ENCODE peak calls at places on chromosomes 11 and 22, in seven cellular contexts. K is thoracic aorta; M is upper lobe of right lung; Q is esophagus squamous epithelium; E is neural progenitor cell; C is CD4-positive, alpha-beta T cell; F is pancreas. Z is an unnamed sample.

GRCh38 chr22:20750461-20751184 is 23.3 kb upstream of the SERPIND1 start:
- DNase-seq in K (peak), M (peak), Q (no peak), E (no peak), C (no peak), F (peak), Z (no peak)

GRCh38 chr22:20010307-20011122 is 6.1 kb downstream of the ARVCF start:
- DNase-seq in K (no peak), M (no peak), Q (no peak), E (no peak), C (no peak), F (peak), Z (no peak)

GRCh38 chr11:102911758-102912481 is 37.1 kb upstream of the MMP12 start:
- DNase-seq in K (no peak), M (no peak), Q (no peak), E (peak), C (no peak), F (no peak), Z (no peak)

GRCh38 chr22:23240639-23241389 is 60.5 kb downstream of the BCR start:
- DNase-seq in K (no peak), M (no peak), Q (no peak), E (peak), C (no peak), F (peak), Z (no peak)

GRCh38 chr11:87437844-87438223 is 400.1 kb downstream of the TMEM135 start:
- DNase-seq in K (no peak), M (no peak), Q (no peak), E (no peak), C (no peak), F (no peak), Z (no peak)

GRCh38 chr11:17328856-17329490 is 22.6 kb upstream of the NCR3LG1 start:
- DNase-seq in K (no peak), M (no peak), Q (no peak), E (peak), C (no peak), F (peak), Z (no peak)

GRCh38 chr11:2185324-2186085 is 13.9 kb upstream of the TH start:
- DNase-seq in K (no peak), M (no peak), Q (no peak), E (no peak), C (no peak), F (no peak), Z (no peak)

GRCh38 chr22:49871482-49871881 is 17.8 kb downstream of the ZBED4 start:
- DNase-seq in K (no peak), M (no peak), Q (no peak), E (no peak), C (no peak), F (no peak), Z (no peak)

GRCh38 chr11:112024178-112024777 is 930 bp upstream of the DLAT start:
- DNase-seq in K (no peak), M (no peak), Q (no peak), E (peak), C (no peak), F (no peak), Z (no peak)

GRCh38 chr11:30478923-30479322 is 107.2 kb downstream of the MPPED2 start:
- DNase-seq in K (no peak), M (no peak), Q (no peak), E (peak), C (no peak), F (no peak), Z (no peak)

GRCh38 chr22:27226666-27227065 is 569.3 kb downstream of the MIAT start:
- DNase-seq in K (no peak), M (no peak), Q (no peak), E (no peak), C (no peak), F (no peak), Z (no peak)

GRCh38 chr22:31604746-31605705 is 57.0 kb downstream of the PISD start:
- DNase-seq in K (no peak), M (no peak), Q (no peak), E (no peak), C (no peak), F (no peak), Z (no peak)

GRCh38 chr11:134244593-134244992 is 8.6 kb downstream of the THYN1 start:
- DNase-seq in K (no peak), M (no peak), Q (no peak), E (peak), C (no peak), F (no peak), Z (no peak)

GRCh38 chr11:87176044-87176443 is 138.3 kb downstream of the TMEM135 start:
- DNase-seq in K (no peak), M (no peak), Q (no peak), E (no peak), C (no peak), F (no peak), Z (no peak)

GRCh38 chr11:6615046-6615445 is 3.0 kb upstream of the TAF10 start:
- DNase-seq in K (no peak), M (no peak), Q (no peak), E (no peak), C (no peak), F (no peak), Z (no peak)

GRCh38 chr11:83392556-83392955 is 106.4 kb upstream of the CCDC90B start:
- DNase-seq in K (no peak), M (no peak), Q (no peak), E (no peak), C (no peak), F (no peak), Z (no peak)

GRCh38 chr11:12007230-12007593 is 1.2 kb downstream of the DKK3 start:
- DNase-seq in K (no peak), M (no peak), Q (no peak), E (peak), C (no peak), F (no peak), Z (no peak)

GRCh38 chr11:2681408-2682145 is 18.2 kb downstream of the KCNQ1OT1 start:
- DNase-seq in K (no peak), M (no peak), Q (no peak), E (no peak), C (no peak), F (no peak), Z (no peak)

GRCh38 chr11:135027461-135027860 is 615.4 kb upstream of the B3GAT1 start:
- DNase-seq in K (no peak), M (no peak), Q (no peak), E (peak), C (no peak), F (peak), Z (no peak)

GRCh38 chr11:837189-837989 is 4.6 kb downstream of the CD151 start:
- DNase-seq in K (no peak), M (no peak), Q (no peak), E (no peak), C (no peak), F (peak), Z (no peak)

GRCh38 chr11:111851636-111852035 is 19.7 kb downstream of the ALG9 start:
- DNase-seq in K (no peak), M (no peak), Q (no peak), E (peak), C (no peak), F (no peak), Z (no peak)

GRCh38 chr11:44066732-44067131 is 662 bp downstream of the ACCS start:
- DNase-seq in K (no peak), M (no peak), Q (no peak), E (no peak), C (no peak), F (peak), Z (peak)

DNA sequence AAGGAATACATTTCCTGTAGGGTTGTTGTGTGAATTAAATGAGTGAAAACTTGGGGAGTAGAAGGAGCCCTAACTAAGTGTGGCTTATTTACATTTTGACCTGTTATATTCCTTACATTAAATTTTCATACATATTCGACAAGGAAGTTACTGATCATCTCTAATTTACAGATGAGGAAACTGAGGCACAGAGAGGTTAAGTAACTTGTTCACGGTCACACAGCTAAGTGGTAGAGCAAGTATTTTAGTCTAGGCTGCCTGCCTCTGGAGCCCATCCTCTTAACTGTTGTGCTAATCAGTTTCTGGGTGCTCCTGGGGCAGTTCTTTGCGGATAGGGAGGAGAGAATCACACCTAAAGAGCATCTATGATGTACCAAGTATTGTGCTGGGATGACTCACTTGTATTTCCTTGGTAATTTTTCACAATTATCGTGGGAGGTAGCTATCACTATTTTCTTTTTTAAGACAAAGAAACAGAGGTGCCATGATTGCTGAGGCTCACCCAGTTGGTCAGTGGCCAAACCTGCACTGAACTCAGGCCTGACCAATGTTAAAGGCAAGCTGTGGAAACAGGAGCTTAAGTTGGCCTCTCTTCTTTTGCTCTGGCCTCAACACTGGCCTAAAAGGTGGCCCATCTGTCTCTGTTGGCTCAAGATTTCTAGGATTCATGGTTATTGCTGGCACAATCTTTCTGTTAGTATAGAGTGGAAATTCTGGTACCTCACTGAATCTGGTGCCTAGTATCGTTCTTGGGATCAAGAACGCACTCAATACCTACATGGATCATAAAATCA is 2.9 kb upstream of the ELF5 start:
- DNase-seq in K (no peak), M (no peak), Q (no peak), E (no peak), C (no peak), F (no peak), Z (no peak)
- H3K27ac ChIP-seq in K (no peak), M (no peak), Q (no peak), E (no peak), C (no peak), F (no peak), Z (no peak)

GRCh38 chr11:110711776-110712642 is at the start of gene ARHGAP20:
- DNase-seq in K (peak), M (peak), Q (no peak), E (peak), C (no peak), F (peak), Z (no peak)

GRCh38 chr11:110712643-110713468 is 619 bp upstream of the ARHGAP20 start:
- DNase-seq in K (no peak), M (peak), Q (no peak), E (peak), C (no peak), F (no peak), Z (no peak)

GRCh38 chr11:110713469-110713776 is 1.2 kb upstream of the ARHGAP20 start:
- DNase-seq in K (no peak), M (peak), Q (no peak), E (no peak), C (no peak), F (no peak), Z (no peak)

GRCh38 chr11:110710520-110711381 is 1.5 kb downstream of the ARHGAP20 start:
- DNase-seq in K (no peak), M (peak), Q (no peak), E (peak), C (no peak), F (peak), Z (no peak)

GRCh38 chr11:110711448-110711775 is 825 bp downstream of the ARHGAP20 start:
- DNase-seq in K (no peak), M (no peak), Q (no peak), E (no peak), C (no peak), F (no peak), Z (no peak)
- H3K27ac ChIP-seq in K (peak), M (peak), Q (peak), E (no peak), C (no peak), F (no peak), Z (peak)

DNA sequence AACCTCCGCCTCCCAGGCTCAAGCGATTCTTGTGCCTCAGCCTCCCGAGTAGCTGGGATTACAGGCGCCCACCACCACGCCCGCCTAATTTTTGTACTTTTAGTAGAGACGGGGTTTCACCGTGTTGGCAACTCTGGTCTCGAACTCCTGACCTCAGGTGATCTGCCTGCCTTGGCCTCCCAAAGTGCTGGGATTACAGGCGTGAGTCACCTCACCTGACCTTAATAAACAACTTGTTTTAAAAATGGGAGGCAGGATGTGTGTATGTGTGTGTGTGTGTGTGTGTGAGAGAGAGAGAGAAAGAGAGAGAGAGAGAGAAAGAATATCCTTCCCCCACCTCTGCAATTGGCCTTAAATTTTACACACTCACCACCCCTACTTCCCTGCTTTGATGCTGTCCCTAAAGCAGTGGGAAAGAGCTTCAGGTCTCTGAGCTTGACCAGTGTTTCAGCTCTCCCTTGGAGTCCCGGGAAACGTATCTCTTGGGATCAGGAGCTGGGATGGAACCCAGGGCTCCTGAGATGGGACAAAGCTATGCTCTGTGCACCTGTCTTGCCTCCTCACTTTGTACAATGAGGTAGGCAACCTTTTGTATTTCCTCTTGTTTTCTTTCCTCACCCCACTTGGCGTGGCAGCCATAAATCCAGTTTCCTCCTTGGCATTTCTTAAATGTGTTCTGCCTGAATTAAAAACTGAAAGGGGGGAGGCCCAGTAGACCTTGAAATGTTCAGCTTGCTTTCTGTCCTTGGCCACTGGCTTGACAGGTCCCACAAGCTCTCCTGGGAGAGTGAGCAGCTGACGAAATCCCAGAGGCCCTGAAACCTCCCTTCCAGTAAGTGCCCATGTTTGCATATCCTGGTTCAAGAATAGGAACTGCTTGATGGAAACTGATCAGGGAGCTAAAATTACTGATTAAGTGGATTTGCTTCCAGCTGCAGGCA is 17.8 kb upstream of the XBP1 start:
- DNase-seq in K (no peak), M (peak), Q (no peak), E (no peak), C (no peak), F (peak), Z (no peak)
- H3K27ac ChIP-seq in K (peak), M (peak), Q (peak), E (peak), C (no peak), F (peak), Z (peak)

DNA sequence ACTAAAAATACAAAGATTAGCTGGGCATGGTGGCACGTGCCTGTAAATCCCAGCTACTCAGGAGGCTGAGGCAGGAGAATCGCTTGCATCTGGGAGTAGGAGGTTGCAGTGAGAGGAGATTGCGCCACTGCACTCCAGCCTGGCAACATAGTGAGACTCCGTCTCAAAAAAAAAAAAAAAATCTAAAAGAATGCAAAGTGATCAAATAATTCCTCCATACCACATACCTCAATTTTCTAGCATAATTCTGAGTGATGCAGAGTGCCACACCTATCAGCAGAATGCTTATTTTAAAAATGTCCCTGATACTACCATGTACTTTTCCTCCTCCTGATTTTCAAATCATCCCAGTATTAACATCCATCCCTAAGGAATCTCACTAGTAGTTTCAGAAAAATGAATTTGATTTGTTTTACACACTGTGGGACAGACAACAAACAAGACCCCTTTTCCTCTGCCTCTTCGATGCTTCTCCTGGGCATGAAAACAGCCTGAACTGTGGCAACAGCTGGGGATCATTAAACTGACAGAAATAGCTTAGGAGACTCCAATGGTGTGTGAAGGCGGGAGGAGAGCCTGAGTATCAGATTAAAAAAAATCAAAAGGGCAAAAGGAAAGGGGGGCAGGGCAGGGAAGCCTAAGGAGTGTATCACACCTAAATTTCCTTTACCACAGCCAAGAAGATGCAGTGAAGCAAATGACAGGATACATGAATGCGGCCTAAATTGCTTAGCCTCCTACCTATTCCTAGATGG is 114.7 kb downstream of the SGSM3 start:
- DNase-seq in K (no peak), M (no peak), Q (no peak), E (no peak), C (no peak), F (no peak), Z (no peak)
- H3K27ac ChIP-seq in K (no peak), M (no peak), Q (peak), E (no peak), C (no peak), F (no peak), Z (no peak)

GRCh38 chr11:67397986-67398660 is 3.5 kb downstream of the PPP1CA start:
- DNase-seq in K (no peak), M (no peak), Q (no peak), E (no peak), C (no peak), F (no peak), Z (no peak)

GRCh38 chr11:67398661-67399563 is 2.7 kb downstream of the PPP1CA start:
- DNase-seq in K (no peak), M (no peak), Q (no peak), E (no peak), C (no peak), F (no peak), Z (no peak)

GRCh38 chr11:67400942-67401494 is 640 bp downstream of the PPP1CA start:
- DNase-seq in K (no peak), M (no peak), Q (no peak), E (no peak), C (no peak), F (no peak), Z (no peak)

GRCh38 chr11:67401495-67402191 is at the start of gene PPP1CA:
- DNase-seq in K (peak), M (peak), Q (peak), E (peak), C (peak), F (peak), Z (no peak)

DNA sequence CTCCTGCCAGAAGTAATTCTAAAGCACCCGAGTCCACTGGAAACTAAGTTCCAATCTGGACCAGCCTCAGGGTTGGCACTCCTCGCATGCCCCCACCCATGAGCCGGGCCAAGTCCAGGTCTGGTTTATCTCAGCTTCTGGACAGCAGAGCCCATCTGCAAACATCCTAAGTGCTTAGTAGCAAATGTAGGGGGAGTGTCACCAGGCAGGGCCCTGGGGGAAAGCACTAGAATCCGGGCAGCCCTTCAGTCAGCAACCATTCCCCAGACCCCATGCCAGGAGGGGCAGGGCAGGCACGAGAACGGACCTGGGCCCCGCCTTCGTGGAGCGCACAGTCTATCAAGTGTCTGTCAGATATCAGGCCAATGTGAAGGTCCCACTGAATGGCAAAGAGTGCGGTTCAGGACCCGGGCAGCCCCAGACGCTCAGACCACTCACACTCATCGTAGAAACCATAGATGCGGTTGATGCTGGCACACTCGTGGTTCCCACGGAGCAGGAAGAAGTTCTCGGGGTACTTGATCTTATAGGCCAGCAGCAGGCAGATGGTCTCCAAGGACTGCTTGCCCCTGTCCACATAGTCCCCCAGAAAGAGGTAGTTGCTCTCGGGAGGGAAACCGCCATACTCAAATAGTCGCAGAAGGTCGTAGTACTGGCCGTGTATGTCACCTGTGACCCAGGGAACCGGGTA is 1.3 kb downstream of the PPP1CA start:
- DNase-seq in K (no peak), M (no peak), Q (no peak), E (no peak), C (no peak), F (no peak), Z (no peak)
- H3K27ac ChIP-seq in K (peak), M (peak), Q (peak), E (no peak), C (peak), F (no peak), Z (peak)

DNA sequence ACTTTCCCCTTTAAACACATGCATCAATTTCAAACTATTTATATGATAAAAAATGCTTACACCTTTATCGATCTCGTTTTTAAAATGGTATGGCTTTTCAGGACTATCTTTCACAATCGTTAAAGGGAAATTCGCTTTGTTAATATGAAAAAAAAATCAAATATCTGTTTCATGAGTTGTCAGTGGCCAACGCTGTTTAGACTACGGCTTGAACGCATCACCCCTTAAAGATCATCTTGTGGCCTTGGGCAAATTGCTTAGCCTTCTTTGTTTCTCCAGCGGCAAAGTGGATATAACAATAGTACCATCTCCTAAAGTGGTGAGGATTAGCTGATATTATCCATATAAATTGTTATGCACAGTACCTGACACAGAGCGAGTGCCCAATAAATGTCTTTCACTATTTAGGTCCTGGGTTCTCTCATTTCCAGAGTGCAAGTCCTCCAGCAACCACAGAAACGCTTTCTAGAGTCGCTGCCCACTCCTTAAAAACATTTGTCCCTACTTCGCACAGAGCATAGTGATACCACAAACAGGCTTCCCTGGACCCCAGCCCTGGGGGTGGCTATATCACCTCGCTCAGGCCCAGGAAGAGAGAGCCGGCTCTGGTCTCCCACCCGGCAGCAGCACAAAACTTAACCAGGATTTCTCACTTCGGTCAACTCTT is 904 bp downstream of the SLC35F2 start:
- DNase-seq in K (no peak), M (peak), Q (no peak), E (no peak), C (no peak), F (no peak), Z (no peak)
- H3K27ac ChIP-seq in K (peak), M (peak), Q (peak), E (no peak), C (no peak), F (peak), Z (peak)